ENCODE peak calls at places on chromosomes 13 and 19, in six cellular contexts. P is stomach, G is transverse colon, L is A549, V is K562, X is tibial nerve. E is an unnamed sample.
A peak's percentile ranks its signal among the peaks of the same experiment; 100 is the strongest.

GRCh38 chr19:54532528-54532927 is 29.9 kb downstream of the LAIR2 start:
- DNase-seq in V (no peak), G (no peak), L (no peak), X (no peak), P (no peak), E (no peak)

GRCh38 chr19:43540381-43540780 is 7.4 kb downstream of the ZNF575 start:
- DNase-seq in X (no peak), P (no peak), L (no peak), V (no peak), G (no peak), E (no peak)

GRCh38 chr19:44847144-44848035 is 1.3 kb downstream of the NECTIN2 start:
- DNase-seq in V (peak; percentile 58), L (peak; percentile 64), P (peak; percentile 92), G (peak; percentile 84), X (peak; percentile 65), E (peak; percentile 83)

GRCh38 chr19:18300930-18301717 is 19.7 kb upstream of the JUND start:
- DNase-seq in P (peak; percentile 86), X (peak; percentile 58), V (peak; percentile 60), G (peak; percentile 79), L (peak; percentile 88), E (peak; percentile 71)

GRCh38 chr13:103883152-103883551 is 816.9 kb upstream of the SLC10A2 start:
- DNase-seq in P (peak; percentile 68), V (no peak), X (peak; percentile 83), L (peak; percentile 79), G (peak; percentile 50), E (no peak)

GRCh38 chr13:111202745-111203144 is 87.6 kb downstream of the ARHGEF7 start:
- DNase-seq in G (no peak), L (peak; percentile 26), P (no peak), X (no peak), V (peak; percentile 50), E (peak; percentile 63)

GRCh38 chr19:44850641-44851109 is 4.6 kb downstream of the NECTIN2 start:
- DNase-seq in P (peak; percentile 62), G (no peak), V (no peak), X (no peak), L (no peak), E (peak; percentile 45)

GRCh38 chr19:7617735-7618134 is 11.6 kb downstream of the XAB2 start:
- DNase-seq in P (no peak), X (no peak), G (no peak), L (no peak), V (no peak), E (no peak)

GRCh38 chr19:15280915-15281683 is 48.9 kb upstream of the EPHX3 start:
- DNase-seq in P (peak; percentile 75), L (peak; percentile 30), X (peak; percentile 71), G (peak; percentile 69), V (no peak), E (peak; percentile 79)

GRCh38 chr19:3336680-3337523 is 29.5 kb upstream of the NFIC start:
- DNase-seq in P (peak; percentile 97), L (peak; percentile 79), G (peak; percentile 94), X (peak; percentile 71), V (no peak), E (peak; percentile 95)

GRCh38 chr19:52692431-52693008 is 42.3 kb downstream of the ZNF611 start:
- DNase-seq in V (peak; percentile 21), P (no peak), L (no peak), X (no peak), G (no peak), E (no peak)

GRCh38 chr13:75715598-75716523 is 79.7 kb downstream of the LMO7 start:
- DNase-seq in P (no peak), V (no peak), X (no peak), G (no peak), L (no peak), E (no peak)

GRCh38 chr13:21012841-21013681 is 48.3 kb downstream of the LATS2 start:
- DNase-seq in G (no peak), L (no peak), X (no peak), P (no peak), V (no peak), E (peak; percentile 43)

GRCh38 chr19:7348587-7349230 is at the start of gene ARHGEF18:
- DNase-seq in G (peak; percentile 40), V (no peak), L (no peak), P (no peak), X (no peak), E (no peak)

GRCh38 chr13:104043184-104043583 is 977.0 kb upstream of the SLC10A2 start:
- DNase-seq in V (no peak), G (no peak), X (no peak), L (no peak), P (no peak), E (no peak)

GRCh38 chr13:24097064-24097463 is 63.5 kb upstream of the SPATA13 start:
- DNase-seq in V (no peak), L (peak; percentile 5), X (no peak), P (no peak), G (no peak), E (no peak)

GRCh38 chr13:110559429-110559943 is 2.0 kb downstream of the RAB20 start:
- DNase-seq in V (no peak), G (peak; percentile 83), L (no peak), X (no peak), P (peak; percentile 91), E (peak; percentile 57)

GRCh38 chr19:45913874-45914830 is at the start of gene NANOS2:
- DNase-seq in G (no peak), V (peak; percentile 77), X (no peak), L (peak; percentile 64), P (no peak), E (no peak)

GRCh38 chr19:14536926-14537692 is 7.7 kb downstream of the TECR start:
- DNase-seq in X (no peak), G (peak; percentile 90), P (peak; percentile 87), V (peak; percentile 95), L (peak; percentile 90), E (peak; percentile 79)

GRCh38 chr19:6354098-6354674 is 7.1 kb upstream of the CLPP start:
- DNase-seq in X (no peak), G (no peak), P (no peak), V (no peak), L (no peak), E (no peak)

GRCh38 chr13:33649212-33649917 is 168.6 kb upstream of the RFC3 start:
- DNase-seq in X (no peak), V (no peak), P (no peak), L (no peak), G (no peak), E (no peak)

GRCh38 chr19:27794444-27795042 is 1418.4 kb downstream of the UQCRFS1 start:
- DNase-seq in L (no peak), X (no peak), V (peak; percentile 40), P (no peak), G (no peak), E (no peak)

GRCh38 chr19:1383311-1384084 is at the start of gene NDUFS7:
- DNase-seq in L (peak; percentile 93), X (peak; percentile 82), P (peak; percentile 92), G (peak; percentile 91), V (peak; percentile 75), E (peak; percentile 95)
- TF ChIP-seq POLR2A in L (peak; percentile 23), X (peak; percentile 43), P (no peak), G (peak; percentile 83), V (peak; percentile 82), E (peak; percentile 51)

GRCh38 chr13:109500146-109500773 is 286.1 kb downstream of the IRS2 start:
- DNase-seq in V (no peak), L (peak; percentile 56), P (no peak), X (no peak), G (no peak), E (peak; percentile 36)

GRCh38 chr13:109497917-109498316 is 288.5 kb downstream of the IRS2 start:
- DNase-seq in L (no peak), P (no peak), X (no peak), G (no peak), V (no peak), E (no peak)

GRCh38 chr13:109496216-109496615 is 290.2 kb downstream of the IRS2 start:
- DNase-seq in G (no peak), V (no peak), L (no peak), P (no peak), X (no peak), E (no peak)

DNA sequence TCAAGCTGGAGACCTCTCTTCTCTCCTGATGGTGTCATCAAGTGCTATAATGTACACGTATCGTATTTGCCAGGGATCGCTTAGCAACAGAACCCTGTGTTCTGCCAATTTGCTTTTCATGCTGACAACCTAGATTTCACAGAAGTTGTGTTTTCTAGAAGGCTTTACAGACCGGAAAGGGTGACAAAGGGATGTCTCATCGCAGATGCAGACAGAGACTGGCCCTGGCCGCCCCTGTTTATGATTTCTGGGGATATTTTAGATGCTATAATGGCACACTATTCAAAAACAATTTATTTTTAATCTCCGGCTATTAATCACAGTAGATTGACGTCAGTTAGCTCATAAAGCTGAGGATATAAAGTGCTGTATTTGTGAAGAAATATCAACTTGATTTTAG is 291.4 kb downstream of the IRS2 start:
- DNase-seq in G (no peak), L (peak; percentile 11), V (no peak), P (no peak), X (no peak), E (no peak)
- TF ChIP-seq EP300 in G (no peak), L (no peak), V (no peak), P (no peak), X (no peak), E (no peak)

GRCh38 chr13:43094901-43095300 is 71.5 kb downstream of the DNAJC15 start:
- DNase-seq in P (no peak), V (no peak), L (no peak), X (no peak), G (no peak), E (no peak)
- TF ChIP-seq POLR2A in P (no peak), V (no peak), L (no peak), X (no peak), G (no peak), E (no peak)

GRCh38 chr19:58474997-58475713 is 997 bp upstream of the ZNF446 start:
- DNase-seq in G (no peak), X (no peak), P (no peak), L (no peak), V (no peak), E (no peak)

GRCh38 chr19:58477130-58477529 is 978 bp downstream of the ZNF446 start:
- DNase-seq in L (no peak), P (no peak), G (no peak), X (no peak), V (no peak), E (no peak)

GRCh38 chr19:58476498-58477015 is 405 bp downstream of the ZNF446 start:
- DNase-seq in L (peak; percentile 28), X (no peak), P (no peak), G (no peak), V (peak; percentile 58), E (no peak)

GRCh38 chr19:58474291-58474996 is 1.7 kb upstream of the ZNF446 start:
- DNase-seq in L (no peak), X (no peak), V (no peak), G (no peak), P (no peak), E (no peak)

DNA sequence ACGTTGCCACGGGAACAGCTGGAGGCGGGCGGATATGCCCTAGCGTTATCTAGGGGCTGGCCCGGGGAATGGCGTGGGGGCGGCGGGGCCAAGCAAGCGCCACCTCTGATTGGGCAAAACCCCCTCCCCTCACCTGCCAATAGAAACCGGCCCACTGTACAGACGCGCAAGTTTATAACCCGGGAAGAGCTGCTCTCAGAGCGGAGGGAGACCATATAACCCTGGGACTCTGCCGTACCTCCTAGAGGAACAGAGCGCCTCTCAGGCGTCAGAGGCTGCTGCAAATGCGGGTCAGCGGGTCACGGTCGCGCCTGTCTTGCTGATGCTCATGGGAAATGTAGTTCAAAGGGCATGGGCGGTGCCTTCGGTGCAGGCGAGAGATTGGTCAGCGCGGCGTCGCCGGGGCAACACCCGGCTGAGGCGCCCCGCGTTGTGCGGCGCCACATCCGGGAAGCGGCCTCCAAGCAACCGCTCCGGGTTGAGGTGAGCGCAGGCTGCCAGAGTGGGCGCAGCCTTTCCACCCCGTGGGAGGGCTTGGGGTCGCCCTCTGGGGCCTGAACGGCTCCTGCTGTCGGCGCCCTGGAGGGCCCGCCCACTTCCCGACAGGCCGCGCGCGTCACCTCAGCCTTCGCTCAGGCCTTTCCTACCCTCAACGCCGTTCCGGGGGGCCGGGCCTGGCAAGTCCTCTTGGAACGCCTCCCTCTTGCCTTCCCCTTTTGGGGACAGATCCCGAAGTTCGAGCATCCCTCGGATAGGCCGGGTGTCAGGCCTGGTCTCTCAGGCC is at the start of gene ZNF446:
- DNase-seq in G (peak; percentile 97), P (peak; percentile 97), V (peak; percentile 91), X (peak; percentile 98), L (peak; percentile 98), E (peak; percentile 97)
- TF ChIP-seq EP300 in G (no peak), P (peak; percentile 2), V (peak; percentile 7), X (peak; percentile 91), L (no peak), E (peak; percentile 64)